ENCODE peak calls at places on chromosomes 2 and 18, in eight cellular contexts. D is A549, K is HCT116, X is K562, R is HepG2, A is GM23338, Y is SK-N-SH, E is GM12878. L is an unnamed sample. For H3K4me1, the result is how much of the 10 kb centered on the place peaks cover.

GRCh38 chr2:60818272-60818671 is 62.2 kb downstream of the PAPOLG start:
- DNase-seq in X (no peak), K (no peak), D (no peak), R (peak), A (no peak), Y (no peak), E (no peak), L (no peak)

GRCh38 chr2:236601306-236602202 is 31.9 kb downstream of the ACKR3 start:
- DNase-seq in K (no peak), E (peak), D (no peak), Y (no peak), X (no peak), A (no peak), R (no peak), L (no peak)

GRCh38 chr18:34838669-34839068 is 128.6 kb downstream of the DTNA start:
- DNase-seq in E (no peak), D (no peak), A (peak), K (no peak), Y (no peak), X (no peak), R (no peak), L (no peak)

GRCh38 chr2:201996681-201997254 is 36.9 kb upstream of the FZD7 start:
- DNase-seq in A (no peak), K (no peak), E (no peak), Y (peak), R (no peak), D (no peak), X (no peak), L (no peak)

GRCh38 chr2:878245-878930 is 72.3 kb upstream of the SNTG2 start:
- DNase-seq in R (no peak), K (no peak), X (no peak), D (no peak), E (no peak), A (no peak), Y (no peak), L (no peak)

GRCh38 chr18:59704146-59704545 is 6.9 kb upstream of the CCBE1 start:
- DNase-seq in Y (no peak), A (no peak), D (no peak), R (no peak), K (no peak), E (no peak), X (no peak), L (no peak)

GRCh38 chr18:38367473-38367872 is 801.9 kb upstream of the CELF4 start:
- DNase-seq in A (peak), K (no peak), R (no peak), Y (peak), D (no peak), X (no peak), E (no peak), L (no peak)

GRCh38 chr2:200963129-200963917 is at the start of gene ORC2:
- DNase-seq in D (peak), R (peak), K (peak), Y (peak), E (peak), X (peak), A (peak), L (peak)

GRCh38 chr2:31012384-31012783 is 125.9 kb downstream of the GALNT14 start:
- DNase-seq in X (no peak), D (no peak), A (no peak), K (no peak), Y (no peak), R (no peak), E (no peak), L (no peak)

GRCh38 chr18:13889661-13890060 is 25.7 kb downstream of the MC2R start:
- DNase-seq in K (no peak), D (peak), R (peak), E (no peak), Y (no peak), A (no peak), X (no peak), L (no peak)

GRCh38 chr2:54927751-54928615 is 122.3 kb downstream of the RTN4 start:
- DNase-seq in E (no peak), Y (no peak), D (no peak), X (no peak), K (no peak), A (no peak), R (no peak), L (no peak)

GRCh38 chr2:148963461-148963860 is 75.0 kb upstream of the LYPD6B start:
- DNase-seq in A (no peak), Y (no peak), X (no peak), E (no peak), K (no peak), D (no peak), R (no peak), L (no peak)

GRCh38 chr2:21415234-21415633 is 291.5 kb downstream of the TDRD15 start:
- DNase-seq in D (no peak), R (peak), K (no peak), Y (peak), E (no peak), A (peak), X (no peak), L (no peak)

GRCh38 chr2:191678437-191679110 is 638 bp downstream of the NABP1 start:
- DNase-seq in R (peak), K (no peak), Y (peak), A (peak), D (peak), E (no peak), X (peak), L (no peak)

GRCh38 chr18:26863122-26863879 is 2.2 kb downstream of the AQP4 start:
- DNase-seq in D (peak), A (peak), Y (peak), E (no peak), X (no peak), K (no peak), R (no peak), L (no peak)

GRCh38 chr18:23226930-23227728 is 91.8 kb downstream of the CABLES1 start:
- DNase-seq in Y (no peak), K (no peak), A (no peak), R (no peak), E (no peak), D (no peak), X (no peak), L (no peak)

GRCh38 chr18:10924290-10924689 is 225.1 kb downstream of the PIEZO2 start:
- DNase-seq in Y (no peak), E (no peak), K (no peak), D (no peak), X (no peak), R (no peak), A (no peak), L (no peak)

GRCh38 chr2:217994776-217995274 is 8.0 kb downstream of the TNS1 start:
- DNase-seq in E (no peak), Y (no peak), R (no peak), K (no peak), A (no peak), X (no peak), D (no peak), L (no peak)

GRCh38 chr18:11008544-11008943 is 140.8 kb downstream of the PIEZO2 start:
- DNase-seq in A (no peak), Y (no peak), D (no peak), X (no peak), E (no peak), K (no peak), R (peak), L (no peak)

GRCh38 chr2:208278549-208278948 is 12.5 kb downstream of the PIKFYVE start:
- DNase-seq in R (no peak), K (no peak), X (no peak), A (no peak), Y (no peak), D (no peak), E (no peak), L (no peak)

GRCh38 chr18:41751652-41752051 is 203.4 kb upstream of the PIK3C3 start:
- DNase-seq in A (no peak), X (no peak), K (no peak), E (no peak), D (no peak), R (no peak), Y (no peak), L (no peak)

GRCh38 chr2:186827862-186828492 is 21.0 kb downstream of the ZSWIM2 start:
- DNase-seq in R (no peak), D (no peak), E (no peak), X (no peak), A (no peak), Y (no peak), K (no peak), L (no peak)

GRCh38 chr18:78727057-78727739 is 252.4 kb upstream of the SALL3 start:
- DNase-seq in E (no peak), K (no peak), A (no peak), X (no peak), R (no peak), D (no peak), Y (no peak), L (no peak)

GRCh38 chr2:213216461-213216860 is 65.0 kb upstream of the IKZF2 start:
- DNase-seq in D (no peak), K (no peak), Y (no peak), E (no peak), R (no peak), A (no peak), X (no peak), L (no peak)

GRCh38 chr2:19226871-19227270 is 131.6 kb downstream of the OSR1 start:
- DNase-seq in X (no peak), E (no peak), D (no peak), A (no peak), R (no peak), Y (no peak), K (no peak), L (no peak)

GRCh38 chr2:25251461-25252273 is 83.3 kb upstream of the POMC start:
- DNase-seq in Y (peak), E (no peak), D (peak), R (peak), A (peak), X (peak), K (no peak), L (no peak)

GRCh38 chr18:34976534-34976898 is 64.7 kb upstream of the MAPRE2 start:
- DNase-seq in A (no peak), X (no peak), R (no peak), E (no peak), D (no peak), K (no peak), Y (no peak), L (no peak)

GRCh38 chr2:178404380-178404767 is 46.6 kb downstream of the PRKRA start:
- DNase-seq in X (no peak), D (no peak), K (no peak), R (no peak), E (peak), A (no peak), Y (no peak), L (peak)

GRCh38 chr2:144948205-144948855 is 428.4 kb upstream of the ZEB2 start:
- DNase-seq in X (no peak), Y (no peak), R (no peak), A (no peak), K (no peak), E (no peak), D (no peak), L (no peak)
- H3K4me1 ChIP-seq in X (under half), Y (under half), R (under half), A (under half), K (under half), E (under half), D (half or more), L (under half)

GRCh38 chr2:69933839-69934613 is 19.1 kb downstream of the MXD1 start:
- DNase-seq in D (peak), A (no peak), X (peak), Y (no peak), K (no peak), R (peak), E (no peak), L (no peak)
- TF ChIP-seq REST in D (no peak), A (no peak), X (no peak), Y (no peak), K (no peak), R (no peak), E (no peak), L (no peak)

DNA sequence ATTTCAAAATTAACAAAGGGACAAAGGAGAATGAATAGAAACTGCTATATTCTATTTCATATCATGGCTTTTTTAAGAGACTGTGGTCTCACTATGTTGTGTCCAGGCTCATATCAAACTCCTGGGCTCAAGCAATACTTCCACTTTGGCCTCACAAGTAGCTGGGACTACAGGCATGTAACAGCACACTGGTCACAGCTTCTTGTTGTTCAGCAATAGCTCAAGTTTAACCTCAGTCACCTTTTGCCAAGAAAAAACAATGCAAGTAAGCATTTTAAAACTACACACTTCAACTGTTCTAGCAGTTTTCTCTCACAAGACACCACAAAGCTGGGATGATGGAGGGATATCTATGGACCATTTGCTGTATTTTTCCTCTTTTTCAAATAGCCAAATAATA is 77.1 kb downstream of the ANKRD44 start:
- DNase-seq in E (no peak), R (no peak), D (no peak), K (no peak), X (no peak), A (no peak), Y (no peak), L (no peak)
- H3K4me1 ChIP-seq in E (under half), R (under half), D (under half), K (under half), X (under half), A (under half), Y (under half), L (under half)

GRCh38 chr18:905307-905947 is 756 bp downstream of the ADCYAP1 start:
- DNase-seq in Y (peak), A (peak), X (no peak), K (no peak), E (no peak), R (no peak), D (no peak), L (no peak)

GRCh38 chr18:904135-905090 is at the start of gene ADCYAP1:
- DNase-seq in A (peak), E (no peak), D (no peak), X (no peak), R (no peak), K (no peak), Y (peak), L (no peak)

GRCh38 chr18:901769-902168 is 2.9 kb upstream of the ADCYAP1 start:
- DNase-seq in Y (no peak), E (no peak), X (no peak), A (no peak), K (no peak), R (no peak), D (no peak), L (no peak)

GRCh38 chr18:903703-904102 is 968 bp upstream of the ADCYAP1 start:
- DNase-seq in E (no peak), K (no peak), R (no peak), X (peak), A (peak), D (no peak), Y (no peak), L (no peak)

DNA sequence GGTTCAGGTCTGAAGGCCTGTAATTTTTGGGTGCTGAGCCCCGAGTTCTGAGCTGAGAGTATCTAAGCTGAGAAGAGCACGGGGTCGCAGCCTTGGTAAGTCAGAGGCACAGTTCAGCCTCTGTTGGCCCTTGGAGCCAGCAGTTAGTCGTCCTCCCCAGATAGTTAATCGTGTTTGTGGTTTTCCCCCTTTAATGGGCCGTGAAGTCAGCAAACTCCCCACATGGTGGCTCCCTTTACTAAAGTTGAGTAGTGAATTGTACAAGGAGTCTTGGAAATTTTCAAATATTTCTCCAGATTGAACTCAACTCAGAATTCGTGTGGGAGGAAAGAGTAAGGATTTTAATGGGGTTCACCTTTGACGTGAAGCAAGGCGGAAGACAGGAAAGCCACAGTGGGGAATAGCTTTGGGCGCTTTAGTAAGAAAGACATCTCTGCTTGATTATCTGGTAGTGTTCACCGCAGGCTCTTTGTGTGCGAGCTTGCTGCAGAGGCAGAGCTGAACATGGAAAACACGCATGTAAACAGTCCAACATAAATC is 2.4 kb upstream of the ADCYAP1 start:
- DNase-seq in R (no peak), E (no peak), D (no peak), X (no peak), A (peak), Y (no peak), K (peak), L (no peak)
- TF ChIP-seq REST in R (no peak), E (no peak), D (no peak), X (peak), A (no peak), Y (no peak), K (no peak), L (no peak)

DNA sequence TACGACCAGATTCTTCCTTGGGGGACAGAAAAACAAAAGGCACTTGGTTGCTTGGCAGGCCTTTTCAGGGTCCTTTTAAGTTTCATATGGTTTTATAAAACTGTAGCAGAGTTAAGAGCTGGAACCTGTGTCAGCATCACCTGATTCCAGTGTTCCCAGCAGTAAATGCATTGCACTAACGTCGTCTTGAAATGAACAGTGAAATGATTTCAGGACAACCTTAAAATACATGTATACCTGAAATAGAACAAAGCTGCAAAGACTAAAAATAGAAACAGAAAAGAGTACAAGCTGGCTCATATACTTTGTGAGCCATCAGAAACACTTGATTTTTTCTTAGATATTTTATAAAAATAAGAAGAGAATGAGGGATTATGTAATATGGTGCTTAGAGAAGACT is 51.9 kb downstream of the ACSL3 start:
- DNase-seq in Y (no peak), E (no peak), K (no peak), A (no peak), X (no peak), D (no peak), R (no peak), L (no peak)
- H3K4me1 ChIP-seq in Y (under half), E (under half), K (under half), A (under half), X (under half), D (under half), R (half or more), L (under half)

GRCh38 chr2:88342749-88343148 is 109.7 kb downstream of the FOXI3 start:
- DNase-seq in A (no peak), D (no peak), Y (no peak), K (no peak), X (no peak), E (no peak), R (no peak), L (no peak)
- TF ChIP-seq REST in A (no peak), D (no peak), Y (no peak), K (no peak), X (no peak), E (no peak), R (no peak), L (no peak)

DNA sequence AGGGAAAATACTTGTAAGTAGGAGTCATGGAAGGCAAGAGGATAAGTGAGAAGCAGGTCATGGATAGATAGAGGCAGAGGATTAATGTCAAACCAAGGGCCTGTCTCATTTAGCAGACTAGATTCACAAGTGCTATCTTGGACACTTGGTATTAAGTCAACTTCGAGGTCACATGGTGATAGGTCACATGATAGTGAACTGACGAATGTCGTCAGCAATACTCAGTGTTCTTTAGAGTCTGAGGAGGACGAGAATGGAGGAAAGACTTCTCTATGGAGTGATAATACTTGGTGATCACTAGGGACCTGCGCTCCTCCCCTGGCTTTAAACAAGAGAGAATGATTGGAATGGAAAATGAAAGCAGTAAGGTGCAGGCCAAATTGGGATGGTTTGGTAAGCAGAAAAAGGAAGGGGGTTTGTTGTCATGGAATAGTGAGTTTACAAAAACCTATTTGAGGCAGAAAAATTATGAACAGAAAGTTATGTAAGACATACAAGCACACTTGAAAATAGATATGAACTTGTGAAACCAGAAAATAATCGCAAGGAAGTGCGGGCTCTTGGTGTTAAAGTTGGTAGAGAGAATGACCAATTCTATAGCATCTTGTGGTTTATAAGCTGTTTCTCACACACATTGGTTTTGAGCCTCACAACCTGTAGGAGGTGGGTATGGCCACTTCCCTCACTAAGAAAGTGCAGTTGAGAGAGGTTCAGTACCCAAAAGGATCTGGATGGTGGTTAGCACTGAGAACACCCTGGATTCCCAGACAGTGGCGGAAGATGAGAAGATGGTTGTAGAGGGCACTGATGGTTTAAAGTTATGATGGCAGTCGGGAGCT is 141.5 kb downstream of the WDSUB1 start:
- DNase-seq in R (no peak), E (peak), Y (no peak), A (no peak), D (no peak), K (no peak), X (no peak), L (no peak)
- H3K4me1 ChIP-seq in R (under half), E (under half), Y (under half), A (under half), D (under half), K (under half), X (under half), L (under half)

DNA sequence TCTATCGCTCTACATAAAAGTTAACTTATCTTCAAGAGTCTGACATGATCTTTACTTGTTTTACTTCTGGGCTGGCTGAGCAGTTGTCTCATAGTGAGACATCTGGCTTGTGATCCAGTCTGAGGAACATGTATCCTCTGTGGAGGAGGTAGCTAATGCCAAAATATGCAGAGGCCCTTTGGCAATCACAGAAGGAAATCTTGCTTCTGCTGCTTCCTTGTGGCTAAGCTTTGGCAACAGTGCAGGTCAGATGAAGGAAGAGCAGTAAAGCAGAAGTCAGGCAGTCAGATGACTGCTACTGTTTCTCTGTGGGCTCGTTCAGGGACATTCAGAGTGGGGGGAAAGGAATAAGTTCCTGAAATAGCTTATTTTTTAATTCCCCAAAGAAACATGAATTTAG is 22.3 kb downstream of the DOK1 start:
- DNase-seq in X (no peak), R (no peak), Y (no peak), K (no peak), E (no peak), D (no peak), A (no peak), L (no peak)
- TF ChIP-seq REST in X (no peak), R (no peak), Y (no peak), K (no peak), E (no peak), D (no peak), A (no peak), L (no peak)